ENCODE peak calls at places on chromosomes 3 and 15, in nine cellular contexts. One of them, this sample, is unnamed.

GRCh38 chr15:21261965-21262850 is 178.1 kb downstream of the POTEB3 start:
- DNase-seq in NCI-H345: no peak
- DNase-seq in activated naive CD4-positive, alpha-beta T cell treated with anti-CD3 and anti-CD28 coated beads for 36 hours: no peak
- DNase-seq in GM12891: no peak
- DNase-seq in NCI-H460: no peak
- DNase-seq in kidney tubule cell: peak; percentile 8
- DNase-seq in AG10803: no peak
- DNase-seq in GM23338: no peak
- DNase-seq in T-helper 9 cell: no peak
- DNase-seq in this sample: no peak

GRCh38 chr3:47512416-47513124 is 942 bp downstream of the ELP6 start:
- DNase-seq in GM12891: no peak
- DNase-seq in AG10803: peak; percentile 23
- DNase-seq in NCI-H460: no peak
- DNase-seq in GM23338: peak; percentile 45
- DNase-seq in activated naive CD4-positive, alpha-beta T cell treated with anti-CD3 and anti-CD28 coated beads for 36 hours: peak; percentile 44
- DNase-seq in NCI-H345: peak; percentile 10
- DNase-seq in T-helper 9 cell: peak; percentile 7
- DNase-seq in kidney tubule cell: peak; percentile 27
- DNase-seq in this sample: no peak

GRCh38 chr3:24503499-24504176 is 9.0 kb upstream of the THRB start:
- DNase-seq in kidney tubule cell: no peak
- DNase-seq in GM23338: no peak
- DNase-seq in activated naive CD4-positive, alpha-beta T cell treated with anti-CD3 and anti-CD28 coated beads for 36 hours: no peak
- DNase-seq in GM12891: no peak
- DNase-seq in T-helper 9 cell: no peak
- DNase-seq in NCI-H460: no peak
- DNase-seq in AG10803: no peak
- DNase-seq in NCI-H345: no peak
- DNase-seq in this sample: no peak

GRCh38 chr3:151476344-151477018 is 15.6 kb upstream of the IGSF10 start:
- DNase-seq in GM12891: no peak
- DNase-seq in AG10803: no peak
- DNase-seq in T-helper 9 cell: no peak
- DNase-seq in NCI-H460: no peak
- DNase-seq in NCI-H345: no peak
- DNase-seq in kidney tubule cell: no peak
- DNase-seq in GM23338: peak; percentile 10
- DNase-seq in activated naive CD4-positive, alpha-beta T cell treated with anti-CD3 and anti-CD28 coated beads for 36 hours: no peak
- DNase-seq in this sample: no peak

GRCh38 chr15:66647358-66647757 is 54.7 kb upstream of the SMAD6 start:
- DNase-seq in T-helper 9 cell: no peak
- DNase-seq in GM12891: no peak
- DNase-seq in NCI-H460: no peak
- DNase-seq in NCI-H345: no peak
- DNase-seq in AG10803: no peak
- DNase-seq in kidney tubule cell: no peak
- DNase-seq in activated naive CD4-positive, alpha-beta T cell treated with anti-CD3 and anti-CD28 coated beads for 36 hours: no peak
- DNase-seq in GM23338: no peak
- DNase-seq in this sample: no peak

GRCh38 chr3:108099679-108100428 is 9.0 kb upstream of the CD47 start:
- DNase-seq in kidney tubule cell: no peak
- DNase-seq in T-helper 9 cell: no peak
- DNase-seq in activated naive CD4-positive, alpha-beta T cell treated with anti-CD3 and anti-CD28 coated beads for 36 hours: peak; percentile 42
- DNase-seq in GM23338: no peak
- DNase-seq in NCI-H460: no peak
- DNase-seq in NCI-H345: no peak
- DNase-seq in AG10803: no peak
- DNase-seq in GM12891: no peak
- DNase-seq in this sample: no peak

GRCh38 chr3:189258261-189258660 is 86.5 kb downstream of the TPRG1 start:
- DNase-seq in NCI-H345: no peak
- DNase-seq in kidney tubule cell: no peak
- DNase-seq in AG10803: no peak
- DNase-seq in T-helper 9 cell: no peak
- DNase-seq in GM23338: no peak
- DNase-seq in activated naive CD4-positive, alpha-beta T cell treated with anti-CD3 and anti-CD28 coated beads for 36 hours: no peak
- DNase-seq in GM12891: no peak
- DNase-seq in NCI-H460: no peak
- DNase-seq in this sample: no peak

GRCh38 chr3:87076951-87077350 is 86.0 kb upstream of the VGLL3 start:
- DNase-seq in GM12891: no peak
- DNase-seq in NCI-H460: no peak
- DNase-seq in kidney tubule cell: peak; percentile 40
- DNase-seq in activated naive CD4-positive, alpha-beta T cell treated with anti-CD3 and anti-CD28 coated beads for 36 hours: no peak
- DNase-seq in T-helper 9 cell: no peak
- DNase-seq in GM23338: no peak
- DNase-seq in NCI-H345: no peak
- DNase-seq in AG10803: peak; percentile 57
- DNase-seq in this sample: no peak

GRCh38 chr15:93055211-93055763 is 33.7 kb downstream of the RGMA start:
- DNase-seq in GM12891: no peak
- DNase-seq in GM23338: no peak
- DNase-seq in NCI-H460: no peak
- DNase-seq in NCI-H345: no peak
- DNase-seq in AG10803: no peak
- DNase-seq in activated naive CD4-positive, alpha-beta T cell treated with anti-CD3 and anti-CD28 coated beads for 36 hours: no peak
- DNase-seq in kidney tubule cell: no peak
- DNase-seq in T-helper 9 cell: no peak
- DNase-seq in this sample: no peak

GRCh38 chr15:73637527-73637926 is 4.3 kb upstream of the NPTN start:
- DNase-seq in kidney tubule cell: peak; percentile 91
- DNase-seq in GM12891: no peak
- DNase-seq in activated naive CD4-positive, alpha-beta T cell treated with anti-CD3 and anti-CD28 coated beads for 36 hours: no peak
- DNase-seq in T-helper 9 cell: no peak
- DNase-seq in AG10803: peak; percentile 60
- DNase-seq in GM23338: peak; percentile 44
- DNase-seq in NCI-H460: no peak
- DNase-seq in NCI-H345: no peak
- DNase-seq in this sample: no peak

GRCh38 chr3:13612829-13613228 is 63.9 kb downstream of the FBLN2 start:
- DNase-seq in GM23338: no peak
- DNase-seq in kidney tubule cell: peak; percentile 49
- DNase-seq in activated naive CD4-positive, alpha-beta T cell treated with anti-CD3 and anti-CD28 coated beads for 36 hours: no peak
- DNase-seq in NCI-H460: no peak
- DNase-seq in NCI-H345: no peak
- DNase-seq in GM12891: no peak
- DNase-seq in AG10803: peak; percentile 53
- DNase-seq in T-helper 9 cell: no peak
- DNase-seq in this sample: no peak

GRCh38 chr3:98786364-98786930 is 23.3 kb downstream of the ST3GAL6 start:
- DNase-seq in NCI-H460: no peak
- DNase-seq in GM23338: no peak
- DNase-seq in AG10803: peak; percentile 27
- DNase-seq in GM12891: no peak
- DNase-seq in T-helper 9 cell: no peak
- DNase-seq in NCI-H345: no peak
- DNase-seq in kidney tubule cell: no peak
- DNase-seq in activated naive CD4-positive, alpha-beta T cell treated with anti-CD3 and anti-CD28 coated beads for 36 hours: no peak
- DNase-seq in this sample: no peak

GRCh38 chr3:97880267-97880666 is 58.5 kb downstream of the CRYBG3 start:
- DNase-seq in AG10803: peak; percentile 40
- DNase-seq in NCI-H345: no peak
- DNase-seq in GM23338: no peak
- DNase-seq in activated naive CD4-positive, alpha-beta T cell treated with anti-CD3 and anti-CD28 coated beads for 36 hours: no peak
- DNase-seq in GM12891: no peak
- DNase-seq in T-helper 9 cell: no peak
- DNase-seq in NCI-H460: no peak
- DNase-seq in kidney tubule cell: no peak
- DNase-seq in this sample: no peak

GRCh38 chr3:170426240-170426797 is 7.7 kb downstream of the CLDN11 start:
- DNase-seq in GM23338: no peak
- DNase-seq in activated naive CD4-positive, alpha-beta T cell treated with anti-CD3 and anti-CD28 coated beads for 36 hours: no peak
- DNase-seq in GM12891: no peak
- DNase-seq in NCI-H460: no peak
- DNase-seq in AG10803: no peak
- DNase-seq in kidney tubule cell: no peak
- DNase-seq in T-helper 9 cell: no peak
- DNase-seq in NCI-H345: no peak
- DNase-seq in this sample: no peak

GRCh38 chr3:4071481-4072184 is 231.5 kb upstream of the SETMAR start:
- DNase-seq in NCI-H460: no peak
- DNase-seq in NCI-H345: no peak
- DNase-seq in GM12891: no peak
- DNase-seq in T-helper 9 cell: no peak
- DNase-seq in activated naive CD4-positive, alpha-beta T cell treated with anti-CD3 and anti-CD28 coated beads for 36 hours: peak; percentile 14
- DNase-seq in AG10803: no peak
- DNase-seq in GM23338: peak; percentile 84
- DNase-seq in kidney tubule cell: no peak
- DNase-seq in this sample: no peak

GRCh38 chr15:69522361-69522760 is 69.7 kb downstream of the RPLP1 start:
- DNase-seq in activated naive CD4-positive, alpha-beta T cell treated with anti-CD3 and anti-CD28 coated beads for 36 hours: no peak
- DNase-seq in AG10803: no peak
- DNase-seq in GM12891: no peak
- DNase-seq in NCI-H460: no peak
- DNase-seq in NCI-H345: no peak
- DNase-seq in kidney tubule cell: peak; percentile 56
- DNase-seq in GM23338: no peak
- DNase-seq in T-helper 9 cell: no peak
- DNase-seq in this sample: no peak

GRCh38 chr3:101868534-101869464 is 19.5 kb downstream of the NFKBIZ start:
- DNase-seq in activated naive CD4-positive, alpha-beta T cell treated with anti-CD3 and anti-CD28 coated beads for 36 hours: no peak
- DNase-seq in kidney tubule cell: peak; percentile 91
- DNase-seq in T-helper 9 cell: no peak
- DNase-seq in AG10803: no peak
- DNase-seq in GM12891: no peak
- DNase-seq in NCI-H460: no peak
- DNase-seq in GM23338: no peak
- DNase-seq in NCI-H345: no peak
- DNase-seq in this sample: no peak

GRCh38 chr3:9030034-9030433 is 66.8 kb upstream of the RAD18 start:
- DNase-seq in GM12891: no peak
- DNase-seq in T-helper 9 cell: no peak
- DNase-seq in kidney tubule cell: no peak
- DNase-seq in AG10803: no peak
- DNase-seq in GM23338: no peak
- DNase-seq in activated naive CD4-positive, alpha-beta T cell treated with anti-CD3 and anti-CD28 coated beads for 36 hours: no peak
- DNase-seq in NCI-H345: no peak
- DNase-seq in NCI-H460: no peak
- DNase-seq in this sample: no peak

GRCh38 chr3:58563386-58564035 is 13.7 kb downstream of the FAM107A start:
- DNase-seq in T-helper 9 cell: no peak
- DNase-seq in AG10803: no peak
- DNase-seq in NCI-H460: no peak
- DNase-seq in activated naive CD4-positive, alpha-beta T cell treated with anti-CD3 and anti-CD28 coated beads for 36 hours: no peak
- DNase-seq in kidney tubule cell: peak; percentile 88
- DNase-seq in GM23338: no peak
- DNase-seq in NCI-H345: no peak
- DNase-seq in GM12891: no peak
- DNase-seq in this sample: no peak

GRCh38 chr3:76010252-76010651 is 224.9 kb upstream of the ZNF717 start:
- DNase-seq in GM23338: no peak
- DNase-seq in NCI-H460: no peak
- DNase-seq in T-helper 9 cell: no peak
- DNase-seq in kidney tubule cell: no peak
- DNase-seq in NCI-H345: peak; percentile 51
- DNase-seq in AG10803: no peak
- DNase-seq in activated naive CD4-positive, alpha-beta T cell treated with anti-CD3 and anti-CD28 coated beads for 36 hours: no peak
- DNase-seq in GM12891: no peak
- DNase-seq in this sample: no peak

GRCh38 chr3:149703474-149703873 is 45.6 kb upstream of the WWTR1 start:
- DNase-seq in NCI-H345: no peak
- DNase-seq in T-helper 9 cell: no peak
- DNase-seq in GM23338: no peak
- DNase-seq in activated naive CD4-positive, alpha-beta T cell treated with anti-CD3 and anti-CD28 coated beads for 36 hours: no peak
- DNase-seq in NCI-H460: no peak
- DNase-seq in kidney tubule cell: no peak
- DNase-seq in GM12891: no peak
- DNase-seq in AG10803: peak; percentile 94
- DNase-seq in this sample: no peak

GRCh38 chr3:132543016-132543739 is 53.9 kb upstream of the ACKR4 start:
- DNase-seq in T-helper 9 cell: no peak
- DNase-seq in kidney tubule cell: peak; percentile 74
- DNase-seq in activated naive CD4-positive, alpha-beta T cell treated with anti-CD3 and anti-CD28 coated beads for 36 hours: no peak
- DNase-seq in GM23338: no peak
- DNase-seq in NCI-H460: no peak
- DNase-seq in NCI-H345: no peak
- DNase-seq in AG10803: peak; percentile 96
- DNase-seq in GM12891: no peak
- DNase-seq in this sample: no peak

GRCh38 chr15:90914240-90915080 is 11.4 kb downstream of the MAN2A2 start:
- DNase-seq in GM23338: no peak
- DNase-seq in GM12891: no peak
- DNase-seq in AG10803: no peak
- DNase-seq in activated naive CD4-positive, alpha-beta T cell treated with anti-CD3 and anti-CD28 coated beads for 36 hours: no peak
- DNase-seq in T-helper 9 cell: no peak
- DNase-seq in kidney tubule cell: no peak
- DNase-seq in NCI-H460: no peak
- DNase-seq in NCI-H345: no peak
- DNase-seq in this sample: no peak

GRCh38 chr3:156383433-156384025 is 171.4 kb downstream of the SSR3 start:
- DNase-seq in activated naive CD4-positive, alpha-beta T cell treated with anti-CD3 and anti-CD28 coated beads for 36 hours: no peak
- DNase-seq in NCI-H345: no peak
- DNase-seq in T-helper 9 cell: no peak
- DNase-seq in GM12891: no peak
- DNase-seq in GM23338: no peak
- DNase-seq in AG10803: peak; percentile 48
- DNase-seq in kidney tubule cell: no peak
- DNase-seq in NCI-H460: no peak
- DNase-seq in this sample: no peak

GRCh38 chr3:109195812-109196211 is 59.3 kb downstream of the C3orf85 start:
- DNase-seq in T-helper 9 cell: no peak
- DNase-seq in activated naive CD4-positive, alpha-beta T cell treated with anti-CD3 and anti-CD28 coated beads for 36 hours: no peak
- DNase-seq in GM23338: no peak
- DNase-seq in NCI-H345: no peak
- DNase-seq in kidney tubule cell: peak; percentile 86
- DNase-seq in GM12891: no peak
- DNase-seq in AG10803: no peak
- DNase-seq in NCI-H460: no peak
- DNase-seq in this sample: no peak

GRCh38 chr3:141429371-141430035 is 57.3 kb upstream of the RASA2 start:
- DNase-seq in T-helper 9 cell: no peak
- DNase-seq in activated naive CD4-positive, alpha-beta T cell treated with anti-CD3 and anti-CD28 coated beads for 36 hours: no peak
- DNase-seq in kidney tubule cell: no peak
- DNase-seq in GM12891: no peak
- DNase-seq in NCI-H460: no peak
- DNase-seq in NCI-H345: no peak
- DNase-seq in AG10803: no peak
- DNase-seq in GM23338: no peak
- DNase-seq in this sample: no peak

GRCh38 chr15:29034593-29035364 is 149.0 kb downstream of the APBA2 start:
- DNase-seq in NCI-H345: no peak
- DNase-seq in GM12891: no peak
- DNase-seq in GM23338: no peak
- DNase-seq in activated naive CD4-positive, alpha-beta T cell treated with anti-CD3 and anti-CD28 coated beads for 36 hours: no peak
- DNase-seq in kidney tubule cell: no peak
- DNase-seq in NCI-H460: no peak
- DNase-seq in T-helper 9 cell: no peak
- DNase-seq in AG10803: no peak
- DNase-seq in this sample: no peak

GRCh38 chr15:49169880-49170597 is at the start of gene GALK2:
- DNase-seq in T-helper 9 cell: peak; percentile 76
- DNase-seq in AG10803: peak; percentile 64
- DNase-seq in kidney tubule cell: peak; percentile 94
- DNase-seq in GM12891: peak; percentile 47
- DNase-seq in NCI-H460: peak; percentile 79
- DNase-seq in GM23338: peak; percentile 98
- DNase-seq in activated naive CD4-positive, alpha-beta T cell treated with anti-CD3 and anti-CD28 coated beads for 36 hours: peak; percentile 91
- DNase-seq in NCI-H345: peak; percentile 83
- DNase-seq in this sample: peak; percentile 54

GRCh38 chr15:32909431-32909830 is 191.6 kb downstream of the GREM1 start:
- DNase-seq in AG10803: peak; percentile 84
- DNase-seq in T-helper 9 cell: no peak
- DNase-seq in kidney tubule cell: peak; percentile 87
- DNase-seq in activated naive CD4-positive, alpha-beta T cell treated with anti-CD3 and anti-CD28 coated beads for 36 hours: no peak
- DNase-seq in NCI-H345: no peak
- DNase-seq in GM12891: no peak
- DNase-seq in GM23338: no peak
- DNase-seq in NCI-H460: no peak
- DNase-seq in this sample: no peak

GRCh38 chr3:57544181-57545125 is at the start of gene DNAH12:
- DNase-seq in activated naive CD4-positive, alpha-beta T cell treated with anti-CD3 and anti-CD28 coated beads for 36 hours: peak; percentile 31
- DNase-seq in GM12891: peak; percentile 23
- DNase-seq in GM23338: peak; percentile 97
- DNase-seq in AG10803: no peak
- DNase-seq in NCI-H460: no peak
- DNase-seq in T-helper 9 cell: no peak
- DNase-seq in kidney tubule cell: peak; percentile 71
- DNase-seq in NCI-H345: peak; percentile 71
- DNase-seq in this sample: peak; percentile 79

GRCh38 chr15:74809242-74809641 is 3.4 kb upstream of the LMAN1L start:
- DNase-seq in GM23338: no peak
- DNase-seq in T-helper 9 cell: no peak
- DNase-seq in GM12891: no peak
- DNase-seq in NCI-H345: no peak
- DNase-seq in NCI-H460: no peak
- DNase-seq in kidney tubule cell: no peak
- DNase-seq in AG10803: no peak
- DNase-seq in activated naive CD4-positive, alpha-beta T cell treated with anti-CD3 and anti-CD28 coated beads for 36 hours: no peak
- DNase-seq in this sample: no peak